ENCODE peak calls at places on chromosome 18, in four cellular contexts. G is AG09309, H is foreskin fibroblast, U is mesothelial cell of epicardium. Y is an unnamed sample.

GRCh38 chr18:61893304-61893970 is 630 bp upstream of the RNF152 start:
- DNase-seq in G (no peak), H (peak; percentile 89), U (peak; percentile 55), Y (peak; percentile 27)

GRCh38 chr18:34370704-34371405 is 146.1 kb upstream of the NOL4 start:
- DNase-seq in H (no peak), U (no peak), G (no peak), Y (no peak)

GRCh38 chr18:35526476-35527120 is 28.8 kb upstream of the INO80C start:
- DNase-seq in H (peak; percentile 20), G (no peak), U (no peak), Y (no peak)

GRCh38 chr18:2906522-2907458 is 60.0 kb downstream of the EMILIN2 start:
- DNase-seq in G (no peak), U (no peak), H (peak; percentile 69), Y (peak; percentile 48)

GRCh38 chr18:12657849-12658829 is at the start of gene SPIRE1:
- DNase-seq in H (peak; percentile 89), G (no peak), U (peak; percentile 34), Y (peak; percentile 52)

GRCh38 chr18:260547-260946 is 7.3 kb downstream of the THOC1 start:
- DNase-seq in G (no peak), H (no peak), U (no peak), Y (no peak)

GRCh38 chr18:57698571-57699276 is 77.1 kb upstream of the NARS1 start:
- DNase-seq in G (peak; percentile 60), U (no peak), H (peak; percentile 58), Y (no peak)

GRCh38 chr18:32767400-32767799 is 5.4 kb downstream of the KLHL14 start:
- DNase-seq in G (no peak), U (no peak), H (no peak), Y (no peak)

GRCh38 chr18:27948981-27949380 is 227.9 kb downstream of the CDH2 start:
- DNase-seq in G (no peak), H (no peak), U (no peak), Y (no peak)

GRCh38 chr18:48732767-48733424 is 194.1 kb downstream of the CTIF start:
- DNase-seq in U (no peak), G (no peak), H (no peak), Y (no peak)

GRCh38 chr18:57776354-57776753 is 26.8 kb downstream of the ATP8B1 start:
- DNase-seq in G (no peak), U (no peak), H (no peak), Y (no peak)

GRCh38 chr18:79139206-79139605 is 70.0 kb downstream of the ATP9B start:
- DNase-seq in U (no peak), G (no peak), H (no peak), Y (no peak)

GRCh38 chr18:961644-962355 is 57.1 kb downstream of the ADCYAP1 start:
- DNase-seq in G (peak; percentile 7), H (peak; percentile 55), U (no peak), Y (no peak)

GRCh38 chr18:35938562-35938961 is 33.9 kb upstream of the RMP24 start:
- DNase-seq in G (no peak), U (no peak), H (no peak), Y (no peak)

GRCh38 chr18:22342625-22343024 is 75.1 kb downstream of the CTAGE1 start:
- DNase-seq in H (peak; percentile 30), G (peak; percentile 45), U (no peak), Y (no peak)

GRCh38 chr18:46793565-46793964 is 36.7 kb upstream of the ST8SIA5 start:
- DNase-seq in U (no peak), H (no peak), G (no peak), Y (no peak)

GRCh38 chr18:62485684-62486083 is 37.1 kb upstream of the ZCCHC2 start:
- DNase-seq in G (peak; percentile 47), H (peak; percentile 75), U (no peak), Y (no peak)

GRCh38 chr18:55038162-55038561 is 78.9 kb upstream of the CCDC68 start:
- DNase-seq in G (peak; percentile 29), H (peak; percentile 74), U (no peak), Y (no peak)

GRCh38 chr18:78106946-78107345 is 857.3 kb downstream of the GALR1 start:
- DNase-seq in G (no peak), U (no peak), H (no peak), Y (no peak)

GRCh38 chr18:12491611-12492435 is 84.1 kb downstream of the PRELID3A start:
- DNase-seq in G (no peak), H (no peak), U (no peak), Y (no peak)

GRCh38 chr18:59649575-59649974 is 47.6 kb downstream of the CCBE1 start:
- DNase-seq in H (peak; percentile 79), G (no peak), U (no peak), Y (no peak)

GRCh38 chr18:57998461-57998860 is 45.6 kb upstream of the NEDD4L start:
- DNase-seq in U (no peak), G (no peak), H (peak; percentile 62), Y (no peak)

GRCh38 chr18:22332590-22332989 is 85.1 kb downstream of the CTAGE1 start:
- DNase-seq in U (no peak), G (no peak), H (no peak), Y (no peak)

GRCh38 chr18:76494541-76495403 is at the start of gene ZNF516:
- DNase-seq in U (peak; percentile 46), H (peak; percentile 68), G (no peak), Y (peak; percentile 32)

GRCh38 chr18:77208969-77209368 is 40.7 kb upstream of the GALR1 start:
- DNase-seq in U (no peak), G (no peak), H (peak; percentile 26), Y (no peak)

GRCh38 chr18:70046207-70046606 is 98.5 kb upstream of the CD226 start:
- DNase-seq in U (no peak), G (peak; percentile 64), H (peak; percentile 36), Y (no peak)

GRCh38 chr18:11950824-11951223 is 30.5 kb upstream of the IMPA2 start:
- DNase-seq in G (no peak), H (no peak), U (no peak), Y (no peak)

GRCh38 chr18:49597556-49597955 is 35.7 kb downstream of the LIPG start:
- DNase-seq in U (no peak), H (peak; percentile 16), G (no peak), Y (no peak)

GRCh38 chr18:35029103-35029502 is 12.1 kb upstream of the MAPRE2 start:
- DNase-seq in G (no peak), H (peak; percentile 86), U (no peak), Y (no peak)

GRCh38 chr18:5456577-5457466 is 87.0 kb downstream of the EPB41L3 start:
- DNase-seq in U (no peak), G (no peak), H (peak; percentile 61), Y (no peak)

GRCh38 chr18:62354171-62354570 is 29.1 kb downstream of the TNFRSF11A start:
- DNase-seq in U (no peak), G (no peak), H (no peak), Y (no peak)

GRCh38 chr18:35566019-35566418 is 15.5 kb upstream of the GALNT1 start:
- DNase-seq in H (no peak), G (no peak), U (no peak), Y (no peak)

DNA sequence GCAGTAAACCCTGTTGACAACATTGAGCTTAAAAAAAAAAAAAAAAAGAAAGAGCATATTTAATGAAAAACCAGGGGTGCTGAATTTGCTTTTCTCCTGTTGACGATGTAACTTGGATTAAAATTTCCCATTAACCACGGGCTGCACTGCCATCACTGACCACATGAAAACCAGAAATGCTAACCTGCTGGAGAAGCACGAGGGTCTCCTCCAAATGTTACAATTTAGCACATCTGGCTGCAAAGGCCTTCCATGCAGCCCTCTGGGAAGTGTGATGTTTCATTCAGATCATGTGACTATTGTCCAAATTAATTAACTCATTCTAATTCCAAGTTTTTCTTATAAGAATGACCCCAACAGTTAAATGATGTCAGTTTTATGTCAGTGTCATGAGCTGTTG is 26.9 kb upstream of the SERPINB12 start:
- DNase-seq in U (no peak), H (no peak), G (no peak), Y (no peak)
- TF ChIP-seq CTCF in U (peak; percentile 69), H (no peak), G (peak; percentile 25), Y (no peak)

GRCh38 chr18:56294484-56295183 is 343.8 kb downstream of the TXNL1 start:
- DNase-seq in U (no peak), G (no peak), H (no peak), Y (no peak)

GRCh38 chr18:56296381-56296780 is 342.0 kb downstream of the TXNL1 start:
- DNase-seq in G (no peak), U (no peak), H (no peak), Y (no peak)

GRCh38 chr18:56299740-56300139 is 338.7 kb downstream of the TXNL1 start:
- DNase-seq in U (no peak), H (no peak), G (no peak), Y (no peak)

GRCh38 chr18:56302161-56302560 is 336.2 kb downstream of the TXNL1 start:
- DNase-seq in H (no peak), U (no peak), G (no peak), Y (no peak)

DNA sequence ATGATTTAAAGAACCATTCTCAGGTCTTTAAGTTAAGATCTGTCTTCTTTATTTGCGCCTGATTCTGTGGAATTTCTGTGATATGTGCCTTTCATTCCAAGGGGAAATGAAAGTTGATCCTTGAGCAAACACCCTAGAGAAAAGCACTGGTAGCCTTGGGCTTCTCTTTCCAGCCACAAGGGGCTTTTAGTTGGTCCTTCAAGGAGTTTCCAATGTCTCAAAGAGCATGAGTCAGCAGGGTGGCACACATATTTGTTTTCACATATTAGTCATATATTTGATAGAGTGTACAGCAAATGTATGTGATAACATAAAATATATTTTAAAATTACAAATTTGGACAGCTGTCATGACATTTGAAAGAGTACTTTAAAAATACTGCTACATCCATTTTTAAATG is 339.5 kb downstream of the TXNL1 start:
- DNase-seq in H (peak; percentile 68), U (no peak), G (no peak), Y (no peak)
- TF ChIP-seq CTCF in H (peak; percentile 14), U (no peak), G (peak; percentile 51), Y (no peak)

DNA sequence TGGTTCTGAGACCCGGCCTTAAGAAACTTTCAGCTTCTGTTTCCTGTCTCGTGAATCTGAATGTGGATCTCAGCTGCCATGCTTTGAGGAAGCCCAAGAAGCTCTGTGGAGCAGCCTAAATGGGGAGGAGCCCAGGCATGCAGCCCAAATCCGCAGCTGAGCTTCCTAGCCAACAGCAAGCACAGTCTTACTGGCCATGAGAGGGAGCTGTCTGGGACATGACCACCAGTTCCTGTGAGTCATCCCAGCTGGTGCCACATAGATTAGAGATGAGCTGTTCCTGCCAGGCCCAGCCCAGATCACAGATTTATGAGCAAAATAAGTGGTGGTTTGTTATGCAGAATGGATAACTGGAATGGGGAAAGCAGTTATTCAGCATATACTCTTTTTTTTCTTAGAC is 224.4 kb upstream of the APCDD1 start:
- DNase-seq in H (peak; percentile 97), U (no peak), G (peak; percentile 78), Y (no peak)
- TF ChIP-seq CTCF in H (peak; percentile 45), U (no peak), G (peak; percentile 53), Y (no peak)

DNA sequence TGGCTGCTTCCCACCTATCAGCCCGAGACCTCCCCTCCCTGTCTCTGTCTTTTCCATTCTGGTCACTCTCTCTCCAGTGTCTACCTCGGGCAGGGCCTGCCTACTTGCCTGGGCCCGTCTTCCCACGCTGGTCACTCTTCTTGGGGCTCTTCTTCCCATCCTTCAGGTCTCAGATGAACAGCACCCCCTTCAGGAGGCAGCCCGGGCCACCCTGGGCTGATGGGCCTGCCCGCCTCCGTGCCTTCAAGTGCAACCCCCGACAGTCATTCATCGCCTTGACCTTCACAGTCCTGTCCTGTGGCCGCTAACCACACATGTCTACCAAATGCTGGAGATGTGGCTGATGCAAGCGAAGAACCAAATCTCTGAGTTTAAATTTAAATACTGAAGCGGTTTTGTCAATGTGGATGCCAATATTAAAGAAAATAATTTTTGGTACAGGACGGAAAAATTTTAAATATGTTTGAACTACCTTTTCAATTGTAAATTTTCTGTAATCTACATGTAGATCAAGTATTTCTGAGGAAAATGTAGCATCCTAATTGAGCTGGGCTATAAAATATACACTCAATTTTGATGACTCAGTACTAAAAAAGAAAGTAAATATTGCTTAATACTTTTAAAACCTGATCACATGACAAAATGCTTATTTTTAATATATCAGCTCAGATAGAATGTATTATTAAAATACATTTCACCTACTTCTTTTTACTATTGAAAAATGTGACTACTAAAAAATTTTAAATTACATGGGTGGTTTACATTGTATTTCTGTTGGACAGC is 96.4 kb downstream of the LAMA1 start:
- DNase-seq in U (no peak), H (no peak), G (no peak), Y (no peak)
- TF ChIP-seq CTCF in U (no peak), H (no peak), G (no peak), Y (no peak)

Y was measured in activated B cell treated with CpG ODN at 0.5 μM for 24 hours.